ENCODE peak calls at places on chromosome 7, in five cellular contexts. U is stimulated activated CD4-positive, alpha-beta T cell treated with anti-CD3 and anti-CD28 coated beads, Interleukin-1b, Interleukin-23, amount 100 ng/mL, for 1 hour; Z is left cardiac atrium; F is T-cell; Y is fibroblast of the aortic adventitia. A is an unnamed sample.

GRCh38 chr7:92375013-92375412 is 72.3 kb upstream of the GATAD1 start:
- DNase-seq in F (no peak), Z (no peak), U (no peak), Y (peak), A (no peak)

GRCh38 chr7:128266891-128267839 is 26.1 kb downstream of the LEP start:
- DNase-seq in F (no peak), Z (peak), Y (peak), U (no peak), A (peak)

GRCh38 chr7:47885309-47886000 is 62.8 kb downstream of the PKD1L1 start:
- DNase-seq in F (no peak), Z (no peak), Y (no peak), U (no peak), A (no peak)

GRCh38 chr7:15130666-15131541 is 228.4 kb upstream of the DGKB start:
- DNase-seq in F (no peak), Y (peak), Z (no peak), U (no peak), A (no peak)

GRCh38 chr7:98617960-98618418 is 904 bp downstream of the NPTX2 start:
- DNase-seq in U (no peak), Y (no peak), Z (no peak), F (no peak), A (no peak)

GRCh38 chr7:56218510-56218909 is 102.3 kb upstream of the NUPR2 start:
- DNase-seq in Z (no peak), Y (no peak), F (no peak), U (no peak), A (no peak)

GRCh38 chr7:38838992-38839391 is 70.0 kb downstream of the VPS41 start:
- DNase-seq in Y (no peak), U (no peak), Z (no peak), F (no peak), A (no peak)

GRCh38 chr7:50812847-50813475 is 30.3 kb upstream of the GRB10 start:
- DNase-seq in Z (peak), F (no peak), Y (peak), U (no peak), A (peak)

GRCh38 chr7:116528008-116528789 is 3.4 kb downstream of the CAV1 start:
- DNase-seq in F (no peak), Y (peak), Z (peak), U (no peak), A (peak)

GRCh38 chr7:13845601-13846000 is 143.9 kb downstream of the ETV1 start:
- DNase-seq in Y (no peak), Z (no peak), F (no peak), U (no peak), A (no peak)

GRCh38 chr7:122304604-122304975 is at the start of gene FEZF1:
- DNase-seq in F (no peak), U (no peak), Y (no peak), Z (no peak), A (no peak)

GRCh38 chr7:25949672-25950487 is 202.1 kb upstream of the NFE2L3 start:
- DNase-seq in F (no peak), Y (no peak), U (no peak), Z (no peak), A (peak)

GRCh38 chr7:37970211-37970610 is 49.8 kb downstream of the EPDR1 start:
- DNase-seq in F (no peak), U (no peak), Z (no peak), Y (no peak), A (no peak)

GRCh38 chr7:94205529-94205928 is 189.2 kb upstream of the COL1A2 start:
- DNase-seq in F (no peak), Z (no peak), Y (no peak), U (no peak), A (peak)

GRCh38 chr7:130441408-130441854 is 615 bp upstream of the CEP41 start:
- DNase-seq in Y (no peak), U (no peak), Z (no peak), F (no peak), A (no peak)

GRCh38 chr7:127761196-127761595 is 109.2 kb downstream of the SND1 start:
- DNase-seq in U (no peak), Y (no peak), F (no peak), Z (no peak), A (no peak)

GRCh38 chr7:142337406-142338001 is 79.6 kb upstream of the PRSS58 start:
- DNase-seq in Y (no peak), Z (no peak), U (no peak), F (no peak), A (no peak)

GRCh38 chr7:129771201-129771927 is 159.8 kb downstream of the NRF1 start:
- DNase-seq in U (no peak), F (no peak), Z (no peak), Y (no peak), A (no peak)

GRCh38 chr7:12212051-12212485 is 974 bp downstream of the TMEM106B start:
- DNase-seq in F (no peak), Y (peak), Z (no peak), U (no peak), A (peak)